ENCODE peak calls at places on chromosomes 11 and 22, in six cellular contexts. R, I, B, A, S and Z are unnamed samples.

GRCh38 chr11:40328890-40329617 is 1130.4 kb downstream of the LRRC4C start:
- DNase-seq in R (no peak), I (no peak), B (peak), A (no peak), S (no peak), Z (peak)

GRCh38 chr11:27282806-27283205 is 80.2 kb downstream of the CCDC34 start:
- DNase-seq in R (no peak), I (no peak), B (no peak), A (no peak), S (no peak), Z (no peak)

GRCh38 chr11:72041364-72042058 is 38.8 kb downstream of the NUMA1 start:
- DNase-seq in R (peak), I (peak), B (no peak), A (peak), S (peak), Z (peak)

GRCh38 chr11:65524747-65525658 is at the start of gene SCYL1:
- DNase-seq in R (peak), I (peak), B (peak), A (peak), S (peak), Z (peak)

GRCh38 chr11:48109046-48109666 is 107.5 kb upstream of the OR4B1 start:
- DNase-seq in R (no peak), I (no peak), B (no peak), A (no peak), S (no peak), Z (peak)

GRCh38 chr11:2215561-2216399 is 44.2 kb upstream of the TH start:
- DNase-seq in R (no peak), I (no peak), B (peak), A (no peak), S (no peak), Z (no peak)

GRCh38 chr22:42630901-42631602 is 9.3 kb downstream of the ATP5MGL start:
- DNase-seq in R (no peak), I (no peak), B (no peak), A (no peak), S (no peak), Z (no peak)

GRCh38 chr11:45741032-45741431 is 63.9 kb upstream of the SLC35C1 start:
- DNase-seq in R (no peak), I (no peak), B (no peak), A (no peak), S (no peak), Z (no peak)

GRCh38 chr11:130389315-130389935 is 39.0 kb downstream of the ADAMTS8 start:
- DNase-seq in R (no peak), I (no peak), B (no peak), A (peak), S (no peak), Z (no peak)

GRCh38 chr11:105611837-105612480 is 2.1 kb downstream of the GRIA4 start:
- DNase-seq in R (no peak), I (no peak), B (no peak), A (no peak), S (no peak), Z (no peak)

GRCh38 chr11:124669193-124669592 is 4.3 kb downstream of the SIAE start:
- DNase-seq in R (no peak), I (no peak), B (peak), A (peak), S (peak), Z (peak)

GRCh38 chr11:77009533-77010160 is 24.6 kb upstream of the B3GNT6 start:
- DNase-seq in R (no peak), I (no peak), B (no peak), A (no peak), S (no peak), Z (no peak)

GRCh38 chr11:65021003-65021402 is 6.2 kb upstream of the SNX15 start:
- DNase-seq in R (no peak), I (no peak), B (no peak), A (no peak), S (no peak), Z (no peak)

GRCh38 chr11:61447601-61448551 is 18.0 kb downstream of the SDHAF2 start:
- DNase-seq in R (no peak), I (no peak), B (no peak), A (no peak), S (no peak), Z (peak)

GRCh38 chr11:94602430-94603372 is 35.5 kb downstream of the PIWIL4 start:
- DNase-seq in R (no peak), I (no peak), B (peak), A (no peak), S (no peak), Z (peak)

GRCh38 chr11:116687458-116688201 is 85.2 kb downstream of the BUD13 start:
- DNase-seq in R (no peak), I (no peak), B (peak), A (no peak), S (no peak), Z (no peak)

GRCh38 chr11:74754507-74755255 is 6.0 kb downstream of the RNF169 start:
- DNase-seq in R (no peak), I (no peak), B (no peak), A (no peak), S (no peak), Z (peak)

GRCh38 chr11:58921778-58922390 is 17.4 kb upstream of the GLYATL1 start:
- DNase-seq in R (no peak), I (no peak), B (peak), A (no peak), S (no peak), Z (no peak)

GRCh38 chr11:130103296-130103814 is 33.7 kb downstream of the APLP2 start:
- DNase-seq in R (no peak), I (no peak), B (no peak), A (no peak), S (no peak), Z (peak)

GRCh38 chr11:113991170-113991569 is 16.3 kb downstream of the HTR3A start:
- DNase-seq in R (no peak), I (no peak), B (peak), A (no peak), S (peak), Z (peak)

GRCh38 chr22:17387356-17387755 is 18.1 kb downstream of the CECR2 start:
- DNase-seq in R (no peak), I (no peak), B (no peak), A (no peak), S (no peak), Z (no peak)

GRCh38 chr11:73507086-73507485 is 90.8 kb downstream of the FAM168A start:
- DNase-seq in R (no peak), I (no peak), B (no peak), A (no peak), S (no peak), Z (peak)

GRCh38 chr11:12164061-12165014 is 53.9 kb downstream of the MICAL2 start:
- DNase-seq in R (no peak), I (no peak), B (peak), A (no peak), S (no peak), Z (peak)

GRCh38 chr11:26947379-26947844 is 46.5 kb upstream of the FIBIN start:
- DNase-seq in R (no peak), I (no peak), B (no peak), A (no peak), S (no peak), Z (peak)